ENCODE peak calls at places on chromosomes 16 and 17, in ten cellular contexts. R is left ventricle myocardium inferior, N is PC-9, D is uterus, S is H1, I is endothelial cell of umbilical vein, W is astrocyte, T is fibroblast of lung, E is aorta, V is heart right ventricle. L is an unnamed sample.
A peak's percentile ranks its signal among the peaks of the same experiment; 100 is the strongest.

GRCh38 chr16:2835638-2836493 is 5.8 kb downstream of the ZG16B start:
- DNase-seq in D (no peak), R (no peak), T (peak; percentile 70), I (peak; percentile 73), V (no peak), N (peak; percentile 99), S (no peak), E (peak; percentile 70), W (peak; percentile 100), L (no peak)

GRCh38 chr16:52649870-52650269 is 102.9 kb upstream of the TOX3 start:
- DNase-seq in N (no peak), D (no peak), R (no peak), V (no peak), S (no peak), E (no peak), T (no peak), W (no peak), I (no peak), L (no peak)

GRCh38 chr17:21679256-21680146 is 12.8 kb upstream of the KCNJ18 start:
- DNase-seq in E (no peak), N (no peak), V (no peak), W (no peak), T (no peak), I (no peak), R (no peak), S (no peak), D (peak; percentile 8), L (no peak)

GRCh38 chr17:70137451-70138230 is 31.7 kb upstream of the KCNJ2 start:
- DNase-seq in N (peak; percentile 56), W (peak; percentile 97), E (peak; percentile 58), S (no peak), I (peak; percentile 80), R (no peak), V (no peak), T (peak; percentile 98), D (peak; percentile 47), L (no peak)

GRCh38 chr16:11560701-11561439 is 25.8 kb downstream of the LITAF start:
- DNase-seq in E (no peak), V (no peak), S (peak; percentile 56), R (no peak), N (no peak), I (peak; percentile 54), W (no peak), D (peak; percentile 63), T (peak; percentile 54), L (no peak)

GRCh38 chr17:3418222-3418621 is 7.1 kb downstream of the OR3A3 start:
- DNase-seq in W (no peak), S (no peak), I (no peak), R (no peak), E (no peak), T (no peak), N (no peak), V (no peak), D (no peak), L (no peak)

GRCh38 chr17:63474174-63474913 is 2.5 kb upstream of the ACE start:
- DNase-seq in D (no peak), W (peak; percentile 24), S (no peak), N (no peak), R (peak; percentile 57), E (no peak), I (peak; percentile 96), V (peak; percentile 55), T (no peak), L (no peak)

GRCh38 chr17:73103661-73104335 is 11.3 kb upstream of the SLC39A11 start:
- DNase-seq in D (no peak), I (no peak), R (no peak), S (no peak), N (no peak), E (no peak), W (no peak), V (no peak), T (peak; percentile 22), L (no peak)

GRCh38 chr16:16861546-16861945 is 482.6 kb downstream of the NPIPA7 start:
- DNase-seq in W (peak; percentile 0), D (peak; percentile 17), I (no peak), N (no peak), V (peak; percentile 22), S (peak; percentile 67), E (peak; percentile 47), R (no peak), T (peak; percentile 33), L (no peak)

GRCh38 chr16:11949527-11949926 is 7.7 kb upstream of the NPIPB2 start:
- DNase-seq in N (peak; percentile 50), D (no peak), T (peak; percentile 53), I (peak; percentile 21), W (peak; percentile 23), S (peak; percentile 56), E (no peak), R (no peak), V (no peak), L (no peak)

GRCh38 chr17:28717578-28718316 is at the start of gene RAB34:
- DNase-seq in T (peak; percentile 92), V (peak; percentile 74), R (peak; percentile 72), E (peak; percentile 89), W (peak; percentile 82), S (peak; percentile 92), I (peak; percentile 60), D (peak; percentile 87), N (peak; percentile 74), L (no peak)

GRCh38 chr17:28720247-28720996 is 637 bp downstream of the RPL23A start:
- DNase-seq in D (no peak), E (no peak), W (no peak), V (no peak), T (no peak), S (no peak), I (no peak), N (no peak), R (no peak), L (no peak)

GRCh38 chr17:28716740-28717577 is 709 bp downstream of the RAB34 start:
- DNase-seq in S (no peak), D (peak; percentile 58), E (peak; percentile 74), R (peak; percentile 34), N (no peak), V (peak; percentile 42), T (peak; percentile 36), W (peak; percentile 10), I (peak; percentile 30), L (no peak)

GRCh38 chr17:28718317-28718672 is 627 bp upstream of the RAB34 start:
- DNase-seq in R (no peak), V (no peak), E (no peak), W (no peak), D (no peak), N (no peak), T (no peak), I (no peak), S (no peak), L (no peak)

DNA sequence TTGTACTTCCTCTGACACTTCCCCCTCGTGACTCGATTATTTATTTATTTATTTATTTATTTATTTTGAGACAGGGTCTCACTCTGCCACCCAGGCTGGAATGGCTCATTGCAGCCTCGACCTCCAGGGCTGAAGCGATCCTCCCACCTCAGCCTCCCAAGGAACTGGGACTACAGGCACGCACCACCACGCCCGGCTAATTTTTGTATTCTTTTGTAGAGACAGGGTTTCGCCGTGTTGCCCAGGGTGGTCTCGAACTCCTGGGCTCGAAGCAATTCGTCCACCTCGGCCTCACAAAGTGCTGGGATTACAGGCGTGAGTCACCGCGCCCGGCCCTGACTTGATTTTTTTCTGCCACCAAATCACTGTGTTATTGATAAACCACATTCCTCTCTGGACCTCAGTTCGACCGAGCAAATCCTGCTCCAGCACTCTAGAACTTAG is 773 bp upstream of the RPL23A start:
- DNase-seq in V (no peak), E (no peak), R (no peak), N (no peak), D (no peak), W (no peak), T (no peak), S (no peak), I (no peak), L (no peak)
- H3K4me1 ChIP-seq in V (peaks cover 53% of the 10 kb centered on the region), E (no peaks in the 10 kb centered on the region), R (peaks cover 71% of the 10 kb centered on the region), N (peaks cover 48% of the 10 kb centered on the region), D (peaks cover 5% of the 10 kb centered on the region), W (peaks cover 48% of the 10 kb centered on the region), T (peaks cover 10% of the 10 kb centered on the region), S (peaks cover 12% of the 10 kb centered on the region), I (peaks cover 38% of the 10 kb centered on the region), L (peaks cover 77% of the 10 kb centered on the region)

DNA sequence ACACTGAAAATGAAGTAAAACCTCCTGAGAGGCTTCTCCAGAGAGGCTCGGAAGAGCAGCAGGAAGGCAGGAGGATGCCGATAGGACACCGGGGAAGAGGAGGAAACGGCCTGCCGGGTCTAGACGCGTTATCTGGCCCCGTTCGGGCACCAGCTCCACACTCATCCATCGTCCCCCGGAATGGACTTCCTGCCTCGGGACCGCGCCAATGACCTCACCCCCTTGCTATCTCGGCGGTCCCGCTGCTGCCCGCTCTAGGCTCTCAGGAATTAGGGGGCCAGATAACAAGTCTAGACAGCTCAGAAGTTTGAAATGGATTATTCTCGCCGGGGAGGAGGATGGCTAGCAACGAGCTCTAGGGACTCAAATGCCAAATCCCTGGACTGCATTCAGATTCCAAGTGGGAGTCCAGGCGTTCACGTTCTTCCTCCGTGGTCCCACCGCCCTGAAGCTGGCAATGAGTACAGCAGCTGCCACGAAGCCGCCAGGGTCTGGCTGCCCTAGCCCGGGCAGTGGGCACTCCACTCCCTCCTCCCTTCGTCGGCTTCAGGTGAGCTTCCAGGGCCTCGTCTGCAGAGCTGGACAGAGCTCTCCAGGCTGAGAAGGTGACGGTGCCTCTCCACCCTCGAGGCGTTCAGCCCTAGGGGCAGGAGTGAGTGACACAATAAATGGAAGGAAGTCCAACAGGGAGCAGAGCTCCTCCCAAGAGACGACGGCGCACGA is 351.0 kb downstream of the FOXL1 start:
- DNase-seq in N (no peak), S (no peak), V (peak; percentile 50), D (no peak), R (peak; percentile 45), T (peak; percentile 68), W (peak; percentile 97), I (peak; percentile 96), E (peak; percentile 82), L (no peak)
- H3K27ac ChIP-seq in N (no peak overlapping the region), S (no peak overlapping the region), V (peak overlapping the region; percentile 59), D (no peak overlapping the region), R (no peak overlapping the region), T (peak overlapping the region; percentile 30), W (peak overlapping the region; percentile 95), I (peak overlapping the region; percentile 100), E (no peak overlapping the region), L (no peak overlapping the region)

GRCh38 chr16:89201467-89202377 is 1.4 kb upstream of the SLC22A31 start:
- DNase-seq in S (peak; percentile 99), W (no peak), R (peak; percentile 51), E (peak; percentile 77), T (peak; percentile 66), I (peak; percentile 43), D (peak; percentile 47), V (peak; percentile 77), N (peak; percentile 48), L (no peak)
- H3K4me3 ChIP-seq in S (peak overlapping the region; percentile 36), W (no peak overlapping the region), R (peak overlapping the region; percentile 51), E (no peak overlapping the region), T (peak overlapping the region; percentile 28), I (no peak overlapping the region), D (no peak overlapping the region), V (peak overlapping the region; percentile 30), N (peak overlapping the region; percentile 51), L (peak overlapping the region; percentile 35)

DNA sequence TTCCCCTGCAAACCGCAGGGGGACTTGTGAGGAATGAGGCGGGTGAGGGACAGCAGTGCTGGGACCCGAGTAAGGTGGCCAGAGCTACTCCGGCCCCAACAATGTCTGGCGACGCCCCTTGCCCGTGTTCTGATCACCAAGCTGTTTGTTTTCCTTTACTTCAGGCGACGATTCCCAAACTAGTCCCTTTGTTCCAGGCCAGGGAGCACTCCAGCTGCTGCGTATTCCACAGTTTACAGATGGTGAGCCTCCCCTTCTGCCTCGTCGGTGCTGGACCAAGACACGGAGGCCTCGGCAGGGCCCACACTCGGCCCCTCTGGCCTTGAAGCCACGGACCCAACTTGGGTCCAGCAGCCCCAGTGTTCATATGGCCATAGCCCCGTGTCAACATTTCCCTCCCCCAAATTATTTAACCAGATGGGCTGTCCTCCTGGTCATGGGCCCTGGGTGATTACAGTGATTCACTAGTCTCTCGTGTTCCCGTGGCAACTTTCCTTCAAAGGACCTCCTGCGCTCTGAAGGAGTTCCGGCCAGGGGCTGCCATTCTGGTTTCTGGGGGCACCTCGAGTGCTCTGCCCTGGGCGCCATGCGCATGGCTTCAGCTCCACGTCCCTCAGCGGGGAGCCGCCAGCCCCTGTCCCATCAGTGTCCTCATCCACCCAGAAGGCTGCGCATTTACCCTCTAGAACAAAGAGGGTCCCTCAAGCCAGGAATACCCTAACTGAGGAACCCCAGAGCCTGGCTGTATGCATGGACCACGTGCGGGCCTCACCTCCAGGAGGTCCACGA is 24.8 kb upstream of the MTSS2 start:
- DNase-seq in N (no peak), S (no peak), R (no peak), W (no peak), V (no peak), I (no peak), D (no peak), E (no peak), T (no peak), L (no peak)
- H3K4me1 ChIP-seq in N (peaks cover 42% of the 10 kb centered on the region), S (peaks cover 39% of the 10 kb centered on the region), R (peaks cover 59% of the 10 kb centered on the region), W (peaks cover 27% of the 10 kb centered on the region), V (peaks cover 51% of the 10 kb centered on the region), I (peaks cover 38% of the 10 kb centered on the region), D (peaks cover 19% of the 10 kb centered on the region), E (no peaks in the 10 kb centered on the region), T (peaks cover 28% of the 10 kb centered on the region), L (peaks cover 17% of the 10 kb centered on the region)